ENCODE peak calls at places on chromosome 2, in five cellular contexts. I is WERI-Rb-1, T is A549, H is left ventricle myocardium inferior, P is suprapubic skin. B is an unnamed sample.

GRCh38 chr2:33287611-33288010 is 188.8 kb upstream of the RASGRP3 start:
- DNase-seq in I (no peak), T (no peak), H (no peak), P (no peak), B (no peak)

GRCh38 chr2:227428731-227429285 is 41.1 kb upstream of the SCYGR1 start:
- DNase-seq in I (no peak), T (no peak), H (no peak), P (no peak), B (no peak)

GRCh38 chr2:227033471-227034148 is 130.4 kb downstream of the COL4A4 start:
- DNase-seq in I (peak), T (peak), H (no peak), P (no peak), B (peak)

GRCh38 chr2:5690231-5690630 is 2.0 kb upstream of the SOX11 start:
- DNase-seq in I (peak), T (no peak), H (no peak), P (no peak), B (no peak)

GRCh38 chr2:109377976-109378375 is 235.8 kb downstream of the SEPTIN10 start:
- DNase-seq in I (no peak), T (no peak), H (no peak), P (peak), B (no peak)

GRCh38 chr2:208406474-208407451 is at the start of gene PTH2R:
- DNase-seq in I (peak), T (no peak), H (no peak), P (no peak), B (peak)

GRCh38 chr2:216616083-216616678 is 17.0 kb upstream of the IGFBP2 start:
- DNase-seq in I (no peak), T (no peak), H (no peak), P (no peak), B (no peak)

GRCh38 chr2:1690056-1690775 is 54.1 kb downstream of the PXDN start:
- DNase-seq in I (no peak), T (no peak), H (no peak), P (no peak), B (no peak)

GRCh38 chr2:98532761-98533160 is 75.6 kb downstream of the COA5 start:
- DNase-seq in I (no peak), T (no peak), H (no peak), P (no peak), B (no peak)

GRCh38 chr2:106097370-106098000 is 96.6 kb downstream of the UXS1 start:
- DNase-seq in I (no peak), T (no peak), H (no peak), P (no peak), B (no peak)

GRCh38 chr2:105795575-105795934 is 50.8 kb downstream of the NCK2 start:
- DNase-seq in I (no peak), T (no peak), H (no peak), P (no peak), B (no peak)

GRCh38 chr2:174343638-174344455 is 9.1 kb downstream of the SP9 start:
- DNase-seq in I (no peak), T (no peak), H (no peak), P (no peak), B (no peak)

GRCh38 chr2:8491296-8492048 is 190.4 kb upstream of the ID2 start:
- DNase-seq in I (no peak), T (no peak), H (no peak), P (peak), B (no peak)

GRCh38 chr2:128422571-128422970 is 103.9 kb upstream of the HS6ST1 start:
- DNase-seq in I (no peak), T (no peak), H (no peak), P (peak), B (no peak)

GRCh38 chr2:138415891-138416494 is 85.6 kb upstream of the SPOPL start:
- DNase-seq in I (no peak), T (no peak), H (no peak), P (no peak), B (no peak)

GRCh38 chr2:136344339-136344738 is 226.4 kb upstream of the CXCR4 start:
- DNase-seq in I (no peak), T (no peak), H (no peak), P (no peak), B (no peak)

GRCh38 chr2:124283090-124283489 is 258.0 kb downstream of the CNTNAP5 start:
- DNase-seq in I (no peak), T (no peak), H (no peak), P (no peak), B (no peak)

GRCh38 chr2:59458862-59459261 is 1094.6 kb downstream of the BCL11A start:
- DNase-seq in I (no peak), T (no peak), H (no peak), P (no peak), B (no peak)

GRCh38 chr2:12243381-12243780 is 473.4 kb upstream of the TRIB2 start:
- DNase-seq in I (no peak), T (no peak), H (no peak), P (no peak), B (no peak)

GRCh38 chr2:186605041-186605440 is 15.2 kb downstream of the ITGAV start:
- DNase-seq in I (no peak), T (no peak), H (no peak), P (no peak), B (no peak)

GRCh38 chr2:227717687-227718567 is at the start of gene SLC19A3:
- DNase-seq in I (peak), T (peak), H (peak), P (peak), B (peak)

GRCh38 chr2:196244966-196245365 is 73.6 kb upstream of the STK17B start:
- DNase-seq in I (no peak), T (no peak), H (no peak), P (no peak), B (no peak)

GRCh38 chr2:106098081-106098480 is 96.0 kb downstream of the UXS1 start:
- DNase-seq in I (peak), T (no peak), H (no peak), P (no peak), B (no peak)

GRCh38 chr2:110718990-110719389 is 13.4 kb upstream of the ACOXL start:
- DNase-seq in I (no peak), T (no peak), H (no peak), P (no peak), B (no peak)

GRCh38 chr2:204545861-204546773 is 842 bp downstream of the PARD3B start:
- DNase-seq in I (peak), T (no peak), H (no peak), P (no peak), B (no peak)

GRCh38 chr2:238775591-238775990 is 72.3 kb upstream of the TWIST2 start:
- DNase-seq in I (no peak), T (no peak), H (no peak), P (no peak), B (no peak)

GRCh38 chr2:155846249-155846648 is 486.3 kb downstream of the NR4A2 start:
- DNase-seq in I (no peak), T (no peak), H (no peak), P (no peak), B (no peak)

GRCh38 chr2:3430211-3430610 is 50.7 kb downstream of the TRAPPC12 start:
- DNase-seq in I (no peak), T (no peak), H (no peak), P (no peak), B (no peak)

GRCh38 chr2:113218283-113219091 is 44.7 kb downstream of the PSD4 start:
- DNase-seq in I (no peak), T (peak), H (peak), P (no peak), B (peak)

GRCh38 chr2:70641263-70641784 is 87.7 kb upstream of the TGFA start:
- DNase-seq in I (no peak), T (no peak), H (no peak), P (no peak), B (no peak)

GRCh38 chr2:199307461-199307860 is 150.3 kb downstream of the SATB2 start:
- DNase-seq in I (no peak), T (no peak), H (no peak), P (no peak), B (no peak)

GRCh38 chr2:239946570-239947311 is 78.4 kb downstream of the NDUFA10 start:
- DNase-seq in I (no peak), T (no peak), H (peak), P (peak), B (peak)

GRCh38 chr2:12717191-12717987 is 653 bp downstream of the TRIB2 start:
- DNase-seq in I (peak), T (peak), H (peak), P (no peak), B (peak)

GRCh38 chr2:180761224-180761623 is 219.2 kb upstream of the UBE2E3 start:
- DNase-seq in I (no peak), T (no peak), H (no peak), P (no peak), B (no peak)

GRCh38 chr2:181528441-181528840 is 71.3 kb downstream of the ITGA4 start:
- DNase-seq in I (no peak), T (no peak), H (no peak), P (no peak), B (no peak)

GRCh38 chr2:211900518-211900917 is 638.1 kb downstream of the ERBB4 start:
- DNase-seq in I (no peak), T (no peak), H (no peak), P (no peak), B (no peak)

GRCh38 chr2:217934321-217935131 is 68.3 kb downstream of the TNS1 start:
- DNase-seq in I (no peak), T (peak), H (peak), P (no peak), B (peak)

GRCh38 chr2:64698068-64698645 is 44.4 kb upstream of the SERTAD2 start:
- DNase-seq in I (no peak), T (no peak), H (no peak), P (no peak), B (no peak)
- H3K27ac ChIP-seq in I (no peak), T (no peak), H (no peak), P (no peak), B (no peak)

GRCh38 chr2:46955764-46956163 is 40.2 kb upstream of the MCFD2 start:
- DNase-seq in I (no peak), T (no peak), H (no peak), P (no peak), B (no peak)

GRCh38 chr2:46952171-46952570 is 36.6 kb upstream of the MCFD2 start:
- DNase-seq in I (no peak), T (no peak), H (no peak), P (no peak), B (no peak)

GRCh38 chr2:46956981-46957531 is 41.5 kb upstream of the MCFD2 start:
- DNase-seq in I (no peak), T (no peak), H (peak), P (no peak), B (no peak)

GRCh38 chr2:46958431-46959017 is 42.9 kb upstream of the MCFD2 start:
- DNase-seq in I (no peak), T (no peak), H (no peak), P (no peak), B (no peak)

GRCh38 chr2:46954951-46955571 is 39.5 kb upstream of the MCFD2 start:
- DNase-seq in I (peak), T (peak), H (peak), P (no peak), B (peak)
- H3K4me3 ChIP-seq in I (no peak), T (no peak), H (no peak), P (no peak), B (no peak)

DNA sequence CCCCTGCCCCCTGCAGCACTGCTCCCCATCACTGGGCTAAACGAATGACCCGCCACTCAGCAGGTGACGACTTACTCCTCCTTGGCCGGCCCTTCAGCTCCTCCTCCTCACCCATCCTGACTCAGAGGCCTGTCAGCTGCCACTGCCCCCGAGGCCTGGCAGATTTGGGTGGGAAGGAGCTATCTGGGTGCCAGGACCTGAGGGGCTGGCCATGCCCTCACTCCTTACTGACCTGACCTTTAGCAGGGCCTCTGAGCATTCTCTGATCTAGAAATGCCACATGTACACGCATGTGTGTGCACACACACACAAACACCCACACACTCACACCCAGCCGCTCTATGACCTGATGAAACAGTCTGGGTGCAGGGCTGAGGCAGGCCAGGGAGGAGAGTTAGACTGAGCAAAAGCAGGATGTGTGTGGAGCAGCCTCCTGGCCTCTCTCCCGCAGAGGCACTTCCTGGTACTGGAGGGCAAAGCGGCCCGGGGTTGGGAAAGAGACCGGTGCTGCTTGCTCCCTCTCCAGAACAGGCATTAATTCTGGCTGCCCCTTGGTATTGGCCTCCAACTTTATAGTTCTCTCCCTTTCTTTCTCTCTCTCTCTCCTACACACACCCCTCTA is 68.0 kb downstream of the ZFP36L2 start:
- DNase-seq in I (no peak), T (peak), H (peak), P (peak), B (peak)
- H3K27ac ChIP-seq in I (no peak), T (peak), H (peak), P (peak), B (peak)

GRCh38 chr2:222892321-222892720 is 31.5 kb downstream of the ACSL3 start:
- DNase-seq in I (no peak), T (no peak), H (no peak), P (no peak), B (no peak)
- H3K4me3 ChIP-seq in I (no peak), T (peak), H (peak), P (no peak), B (peak)

DNA sequence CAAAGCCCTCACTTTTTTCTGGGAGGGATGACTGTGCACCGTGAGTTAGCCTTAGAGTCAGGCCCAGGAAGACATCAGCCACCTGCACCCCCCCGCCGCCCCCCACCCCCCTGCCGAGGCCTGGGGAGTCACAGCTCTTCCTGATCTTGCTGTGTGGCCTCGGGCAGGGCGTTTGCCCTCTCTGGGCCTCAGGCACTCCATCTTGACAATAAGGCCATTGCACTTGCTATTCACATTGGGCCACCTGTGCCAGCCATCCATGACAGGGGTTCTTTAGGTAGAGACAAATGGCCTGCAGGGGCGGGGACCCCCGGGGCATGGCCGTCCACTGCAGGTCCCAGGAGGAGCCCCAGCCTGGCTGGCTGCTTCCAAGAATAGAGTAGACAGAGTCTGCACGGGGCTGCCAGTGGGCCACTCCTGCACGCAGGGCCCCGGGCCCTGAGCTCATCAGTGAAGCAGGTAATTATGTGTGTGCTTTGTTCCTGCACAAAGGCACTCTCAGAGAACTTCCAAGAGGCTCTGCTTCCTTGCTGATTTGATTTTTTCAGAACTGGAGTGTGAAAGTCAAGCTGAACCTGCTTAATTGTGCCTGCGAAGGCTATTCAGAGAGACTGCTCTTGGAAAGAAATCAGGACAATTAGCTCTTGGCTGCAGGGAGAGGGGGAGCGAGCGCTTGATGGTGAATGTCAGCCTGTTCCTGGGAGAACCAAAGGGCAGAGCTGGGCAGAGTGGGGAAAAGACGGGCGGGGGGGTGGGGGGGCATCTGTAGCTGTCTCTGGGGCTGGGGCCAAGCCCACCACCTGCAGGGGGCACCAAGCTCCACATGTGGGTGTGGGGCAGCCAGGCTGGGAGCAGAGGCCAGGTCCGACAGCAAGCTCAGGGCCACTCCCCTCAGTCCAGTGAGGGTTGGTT is 40.3 kb downstream of the RRM2 start:
- DNase-seq in I (peak), T (no peak), H (no peak), P (no peak), B (no peak)
- H3K27ac ChIP-seq in I (no peak), T (no peak), H (no peak), P (no peak), B (no peak)

DNA sequence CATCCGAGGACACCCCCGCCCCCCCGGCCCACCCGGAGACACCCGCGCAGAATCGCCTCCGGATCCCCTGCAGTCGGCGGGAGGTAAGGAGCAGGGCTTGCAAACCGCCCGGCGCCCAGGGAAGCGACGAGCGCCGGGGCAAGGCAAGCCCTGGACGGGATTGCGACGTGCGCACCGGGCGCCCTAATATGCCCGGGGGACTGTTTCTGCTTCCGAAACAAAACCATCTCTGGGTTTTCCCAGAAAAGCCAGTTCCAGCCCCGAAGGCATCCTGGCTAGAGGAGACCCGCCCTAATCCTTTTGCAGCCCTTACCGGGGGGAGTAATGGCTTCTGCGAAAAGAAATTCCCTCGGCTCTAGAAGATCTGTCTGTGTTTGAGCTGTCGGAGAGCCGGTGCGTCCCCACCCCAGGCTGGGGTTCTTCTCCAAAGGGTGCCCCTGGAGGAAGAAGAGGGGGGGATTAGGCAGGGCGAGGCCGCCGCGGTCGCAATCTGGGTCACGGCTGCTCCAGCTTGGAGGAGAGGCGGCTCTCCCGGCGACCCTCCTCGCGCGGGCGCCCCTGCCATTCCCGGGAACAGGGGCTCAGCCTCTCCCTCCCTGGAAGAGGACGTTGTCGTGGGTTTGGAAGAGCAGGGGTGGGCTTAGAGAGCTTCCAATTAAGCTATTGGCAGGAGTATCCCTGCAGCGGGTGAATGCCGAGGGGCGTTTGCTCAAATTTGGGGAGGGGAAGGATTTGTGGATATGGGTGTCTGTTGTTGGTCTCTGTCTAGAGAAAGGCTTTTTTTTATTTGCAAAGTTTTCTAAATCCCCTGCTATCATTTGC is 522 bp downstream of the MYCN start:
- DNase-seq in I (peak), T (peak), H (no peak), P (peak), B (no peak)
- H3K4me3 ChIP-seq in I (peak), T (peak), H (peak), P (peak), B (peak)

B was measured in psoas muscle.